ENCODE peak calls at places on chromosomes 4 and X, in six cellular contexts. O is astrocyte of the cerebellum, Q is GM23338, A is right lobe of liver, N is brain microvascular endothelial cell, P is astrocyte. G is an unnamed sample.

GRCh38 chr4:3724319-3725231 is 41.6 kb upstream of the ADRA2C start:
- DNase-seq in N (no peak), Q (peak), O (no peak), A (no peak), P (no peak), G (no peak)

GRCh38 chr4:15003441-15003890 is 1.2 kb downstream of the CPEB2 start:
- DNase-seq in Q (peak), O (no peak), P (no peak), A (peak), N (no peak), G (no peak)

GRCh38 chr4:17437396-17437795 is 74.5 kb downstream of the QDPR start:
- DNase-seq in P (no peak), N (no peak), O (no peak), Q (no peak), A (no peak), G (no peak)

GRCh38 chrX:100363926-100364325 is 46.1 kb downstream of the PCDH19 start:
- DNase-seq in Q (peak), O (no peak), A (no peak), N (no peak), P (no peak), G (no peak)

GRCh38 chr4:71294301-71294700 is 44.5 kb upstream of the SLC4A4 start:
- DNase-seq in Q (no peak), A (no peak), N (peak), P (peak), O (no peak), G (no peak)

GRCh38 chr4:98290511-98290910 is 29.3 kb downstream of the RAP1GDS1 start:
- DNase-seq in Q (no peak), N (peak), O (peak), P (peak), A (no peak), G (peak)

GRCh38 chrX:48458711-48459110 is 11.3 kb downstream of the SLC38A5 start:
- DNase-seq in Q (no peak), P (no peak), N (no peak), A (peak), O (no peak), G (no peak)

GRCh38 chrX:129115935-129116334 is 407.4 kb downstream of the SMARCA1 start:
- DNase-seq in Q (no peak), N (no peak), A (no peak), P (no peak), O (no peak), G (no peak)

GRCh38 chr4:1683903-1684755 is at the start of gene FAM53A:
- DNase-seq in N (peak), P (peak), A (peak), O (peak), Q (peak), G (no peak)

GRCh38 chr4:42917316-42917715 is 24.8 kb downstream of the GRXCR1 start:
- DNase-seq in O (no peak), P (no peak), Q (no peak), A (no peak), N (no peak), G (no peak)

GRCh38 chr4:54276633-54277426 is 47.7 kb downstream of the PDGFRA start:
- DNase-seq in O (no peak), Q (peak), N (no peak), A (no peak), P (peak), G (no peak)

GRCh38 chr4:30671926-30672325 is 48.2 kb upstream of the PCDH7 start:
- DNase-seq in N (no peak), Q (no peak), P (no peak), O (no peak), A (no peak), G (no peak)

GRCh38 chr4:83558693-83559092 is 22.8 kb downstream of the GPAT3 start:
- DNase-seq in O (no peak), Q (no peak), N (no peak), A (no peak), P (peak), G (no peak)

GRCh38 chrX:78513996-78514745 is 145.0 kb downstream of the RTL3 start:
- DNase-seq in O (no peak), A (no peak), N (no peak), Q (peak), P (no peak), G (no peak)

GRCh38 chr4:77040265-77040664 is 35.5 kb downstream of the CCNI start:
- DNase-seq in N (peak), P (peak), A (no peak), O (peak), Q (no peak), G (peak)

GRCh38 chr4:2843909-2844584 is 403 bp downstream of the ADD1 start:
- DNase-seq in P (no peak), O (no peak), Q (peak), N (peak), A (peak), G (no peak)

GRCh38 chrX:153968754-153969124 is 2.9 kb downstream of the HCFC1 start:
- DNase-seq in N (no peak), Q (peak), O (no peak), P (no peak), A (peak), G (no peak)

GRCh38 chr4:38360201-38360600 is 303.8 kb upstream of the KLF3 start:
- DNase-seq in A (no peak), Q (no peak), O (no peak), P (peak), N (no peak), G (no peak)

GRCh38 chr4:78057135-78057599 is at the start of gene FRAS1:
- DNase-seq in O (no peak), A (peak), N (peak), P (peak), Q (peak), G (no peak)

GRCh38 chrX:155577682-155578081 is 35.1 kb downstream of the TMLHE start:
- DNase-seq in A (no peak), O (no peak), Q (peak), N (no peak), P (no peak), G (no peak)

GRCh38 chr4:154719087-154719486 is 24.7 kb upstream of the LRAT start:
- DNase-seq in A (no peak), P (peak), Q (no peak), N (no peak), O (no peak), G (no peak)

GRCh38 chr4:76270776-76271175 is 19.3 kb downstream of the FAM47E start:
- DNase-seq in Q (no peak), O (no peak), P (no peak), N (no peak), A (no peak), G (no peak)

GRCh38 chr4:36251983-36252382 is 7.7 kb upstream of the ARAP2 start:
- DNase-seq in P (no peak), Q (no peak), N (no peak), O (no peak), A (no peak), G (no peak)

GRCh38 chrX:826448-826847 is 195.9 kb downstream of the SHOX start:
- DNase-seq in P (no peak), A (no peak), Q (no peak), N (peak), O (no peak), G (peak)

GRCh38 chr4:20412072-20412471 is 160.4 kb downstream of the SLIT2 start:
- DNase-seq in N (no peak), O (no peak), Q (no peak), A (no peak), P (no peak), G (no peak)

GRCh38 chr4:18882468-18882867 is 860.9 kb upstream of the LCORL start:
- DNase-seq in P (peak), N (peak), O (peak), A (no peak), Q (peak), G (peak)

GRCh38 chr4:153616005-153616555 is 68.0 kb upstream of the TLR2 start:
- DNase-seq in O (no peak), P (no peak), A (no peak), Q (no peak), N (no peak), G (no peak)

GRCh38 chr4:123064390-123064789 is 142.0 kb upstream of the NUDT6 start:
- DNase-seq in O (no peak), Q (no peak), N (no peak), A (no peak), P (peak), G (no peak)

GRCh38 chr4:67941074-67941473 is 22.2 kb downstream of the TMPRSS11A start:
- DNase-seq in Q (no peak), A (no peak), N (no peak), P (no peak), O (no peak), G (no peak)

GRCh38 chr4:156347412-156348075 is 393.9 kb upstream of the CTSO start:
- DNase-seq in Q (peak), N (peak), O (no peak), A (no peak), P (peak), G (peak)

GRCh38 chrX:13533726-13534125 is 35.7 kb upstream of the EGFL6 start:
- DNase-seq in N (no peak), A (no peak), P (peak), Q (no peak), O (no peak), G (no peak)

GRCh38 chrX:56793112-56793430 is 64.0 kb downstream of the NBDY start:
- DNase-seq in P (no peak), Q (no peak), O (no peak), A (no peak), N (no peak), G (no peak)

GRCh38 chrX:150683536-150684146 is 9.6 kb upstream of the MTMR1 start:
- DNase-seq in P (no peak), O (no peak), N (no peak), A (no peak), Q (peak), G (no peak)

GRCh38 chr4:41734366-41734765 is 14.2 kb downstream of the PHOX2B start:
- DNase-seq in O (no peak), P (no peak), N (no peak), A (no peak), Q (no peak), G (no peak)

GRCh38 chr4:82614868-82615449 is 53.2 kb upstream of the TMEM150C start:
- DNase-seq in Q (no peak), A (no peak), O (no peak), N (no peak), P (no peak), G (no peak)

GRCh38 chrX:124665878-124666425 is 319.6 kb downstream of the SH2D1A start:
- DNase-seq in A (no peak), Q (no peak), N (no peak), O (no peak), P (no peak), G (no peak)

GRCh38 chr4:41885456-41885855 is 49.8 kb upstream of the TMEM33 start:
- DNase-seq in N (no peak), Q (no peak), A (no peak), O (no peak), P (no peak), G (no peak)

GRCh38 chr4:94453534-94453963 is 1.8 kb downstream of the PDLIM5 start:
- DNase-seq in O (no peak), A (no peak), Q (no peak), P (no peak), N (no peak), G (no peak)

GRCh38 chr4:80207172-80207583 is 9.9 kb downstream of the PRDM8 start:
- DNase-seq in N (no peak), Q (peak), A (no peak), P (no peak), O (no peak), G (no peak)

GRCh38 chr4:152965614-152966013 is 29.5 kb downstream of the FHDC1 start:
- DNase-seq in P (no peak), Q (no peak), A (no peak), O (no peak), N (no peak), G (no peak)

GRCh38 chr4:133152330-133152791 is 3.3 kb downstream of the PCDH10 start:
- DNase-seq in P (peak), A (no peak), Q (peak), O (no peak), N (no peak), G (no peak)
- H3K4me3 ChIP-seq in P (peak), A (no peak), Q (peak), O (peak), N (peak), G (peak)

GRCh38 chr4:13933163-13933562 is 305.6 kb upstream of the BOD1L1 start:
- DNase-seq in O (no peak), P (peak), Q (peak), N (no peak), A (no peak), G (no peak)
- TF ChIP-seq CTCF in O (no peak), P (no peak), Q (peak), N (peak), A (no peak), G (peak)

DNA sequence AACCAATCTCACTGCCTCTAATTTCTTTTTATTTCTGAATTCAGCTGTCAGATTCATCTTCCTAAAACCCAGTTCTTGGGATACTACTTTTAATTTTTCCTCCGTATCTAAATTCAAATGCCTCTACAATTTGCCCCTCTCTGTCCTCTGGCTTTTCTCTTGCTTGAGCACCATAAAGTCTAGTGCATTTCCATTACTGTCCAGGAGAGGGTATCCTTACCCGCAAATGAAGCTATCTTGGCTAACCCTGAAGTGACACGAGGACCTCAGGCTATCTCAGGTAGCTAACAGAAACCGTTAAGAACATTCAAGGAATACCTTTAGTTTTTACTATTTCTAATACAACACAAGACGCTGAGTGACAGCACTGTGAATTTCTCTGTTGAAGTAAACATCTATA is 49.4 kb upstream of the PRR32 start:
- DNase-seq in P (no peak), A (no peak), Q (peak), O (no peak), N (no peak), G (no peak)
- H3K4me3 ChIP-seq in P (no peak), A (no peak), Q (no peak), O (no peak), N (no peak), G (no peak)

GRCh38 chr4:73923631-73923937 is 54.4 kb downstream of the CXCL1 start:
- DNase-seq in A (no peak), N (no peak), P (no peak), Q (no peak), O (no peak), G (no peak)

GRCh38 chr4:73919691-73920090 is 50.5 kb downstream of the CXCL1 start:
- DNase-seq in Q (no peak), P (peak), A (no peak), O (no peak), N (no peak), G (no peak)

GRCh38 chr4:73918058-73918457 is 48.9 kb downstream of the CXCL1 start:
- DNase-seq in N (no peak), O (no peak), A (no peak), Q (no peak), P (no peak), G (no peak)

GRCh38 chr4:73922317-73922716 is 53.1 kb downstream of the CXCL1 start:
- DNase-seq in A (no peak), Q (no peak), O (no peak), N (no peak), P (no peak), G (no peak)

DNA sequence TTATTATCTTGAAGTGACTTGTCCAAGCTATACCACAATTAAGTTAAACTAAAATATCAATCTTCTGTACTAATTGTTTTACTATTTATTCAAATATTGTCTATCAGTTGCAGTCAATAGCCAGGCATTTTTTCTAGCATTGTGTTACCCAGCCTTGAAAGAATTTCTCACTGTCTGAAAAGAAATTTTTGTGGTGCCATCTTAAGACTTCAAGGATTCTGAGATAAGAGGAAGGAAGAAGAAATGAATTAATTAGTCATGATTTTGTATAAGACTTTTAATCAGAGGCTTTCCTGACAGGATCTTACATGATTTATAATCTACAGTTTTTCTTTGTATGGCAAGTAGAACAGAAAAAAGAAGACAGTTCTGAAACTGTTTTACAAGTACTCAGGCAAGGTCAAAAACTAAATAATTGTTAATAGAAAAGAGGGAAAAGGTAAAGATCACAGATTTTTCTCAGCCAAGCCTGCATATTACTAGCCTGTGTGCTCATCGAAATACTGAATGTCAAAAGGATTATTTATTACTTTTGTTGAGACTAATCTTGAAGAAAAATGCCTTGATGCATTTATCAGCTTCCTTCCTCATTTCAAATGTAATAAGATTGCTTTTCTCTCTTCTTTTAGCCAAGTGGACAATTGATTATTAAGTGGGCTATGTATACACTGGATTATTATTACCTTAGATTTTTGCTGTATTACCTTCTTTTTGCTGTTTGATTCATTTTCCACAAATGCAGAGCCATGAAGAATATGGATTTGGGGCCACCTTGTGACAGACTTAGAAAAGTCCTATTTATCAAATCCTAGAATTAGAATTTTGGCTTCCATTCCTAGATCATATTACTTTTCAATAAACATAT is 53.8 kb downstream of the CXCL1 start:
- DNase-seq in O (peak), N (peak), Q (no peak), A (no peak), P (peak), G (no peak)
- TF ChIP-seq CTCF in O (peak), N (peak), Q (peak), A (peak), P (peak), G (peak)

GRCh38 chr4:6272863-6273660 is 3.4 kb downstream of the WFS1 start:
- DNase-seq in N (peak), Q (no peak), O (peak), P (peak), A (no peak), G (peak)
- H3K4me3 ChIP-seq in N (no peak), Q (no peak), O (no peak), P (no peak), A (no peak), G (no peak)

GRCh38 chr4:159944477-159944876 is 841.6 kb downstream of the RAPGEF2 start:
- DNase-seq in O (no peak), Q (no peak), A (no peak), N (no peak), P (no peak), G (no peak)

GRCh38 chr4:159950707-159951106 is 847.8 kb downstream of the RAPGEF2 start:
- DNase-seq in O (no peak), A (no peak), P (no peak), Q (peak), N (no peak), G (no peak)

GRCh38 chr4:159946983-159947645 is 844.2 kb downstream of the RAPGEF2 start:
- DNase-seq in A (no peak), P (peak), O (peak), N (peak), Q (peak), G (no peak)
- TF ChIP-seq CTCF in A (peak), P (peak), O (peak), N (peak), Q (peak), G (peak)

DNA sequence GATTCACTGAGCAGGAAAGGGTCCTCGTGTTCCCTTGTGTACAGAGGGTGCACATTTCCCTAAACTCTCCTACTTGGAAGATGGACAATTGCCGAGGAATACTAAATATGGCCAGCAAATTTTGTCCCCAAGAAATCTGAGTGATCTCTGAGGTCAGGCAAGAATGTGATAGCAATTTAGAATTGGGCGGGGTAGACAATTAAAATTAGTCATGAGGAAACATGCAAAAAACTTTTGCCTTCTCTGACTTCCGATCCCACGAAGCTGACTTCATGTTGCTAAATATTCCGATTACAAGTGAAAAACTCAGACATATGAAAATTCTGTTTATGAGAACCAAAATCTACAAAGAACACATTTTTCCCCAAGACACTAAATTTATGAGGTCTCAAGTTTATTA is 453.9 kb upstream of the ZFP42 start:
- DNase-seq in N (no peak), O (no peak), Q (no peak), A (no peak), P (no peak), G (peak)
- H3K4me3 ChIP-seq in N (no peak), O (no peak), Q (no peak), A (no peak), P (no peak), G (no peak)

GRCh38 chr4:140996757-140997156 is 136.5 kb downstream of the RNF150 start:
- DNase-seq in O (peak), P (peak), A (no peak), N (peak), Q (no peak), G (peak)
- TF ChIP-seq CTCF in O (peak), P (no peak), A (peak), N (no peak), Q (no peak), G (peak)

GRCh38 chr4:176191974-176192373 is 3.4 kb downstream of the SPATA4 start:
- DNase-seq in O (no peak), Q (no peak), A (no peak), N (no peak), P (peak), G (no peak)
- H3K4me3 ChIP-seq in O (no peak), Q (no peak), A (no peak), N (no peak), P (no peak), G (no peak)

G was measured in BJ.